ENCODE peak calls at places on chromosomes 6 and 20, in five cellular contexts. L, M, Q, G and X are unnamed samples.

GRCh38 chr6:150183105-150183504 is 40.3 kb downstream of the PPP1R14C start:
- DNase-seq in L (no peak), M (no peak), Q (no peak), G (no peak), X (no peak)

GRCh38 chr6:168374051-168374502 is 54.5 kb upstream of the DACT2 start:
- DNase-seq in L (peak), M (no peak), Q (no peak), G (no peak), X (no peak)

GRCh38 chr6:138103876-138104275 is 3.3 kb downstream of the PERP start:
- DNase-seq in L (no peak), M (no peak), Q (no peak), G (no peak), X (no peak)

GRCh38 chr6:111477481-111477938 is 5.5 kb downstream of the REV3L start:
- DNase-seq in L (no peak), M (no peak), Q (no peak), G (no peak), X (no peak)

GRCh38 chr6:1297746-1298145 is 14.2 kb upstream of the FOXQ1 start:
- DNase-seq in L (no peak), M (no peak), Q (no peak), G (no peak), X (no peak)

GRCh38 chr6:163113358-163113962 is 301.1 kb upstream of the QKI start:
- DNase-seq in L (no peak), M (no peak), Q (no peak), G (no peak), X (no peak)

GRCh38 chr6:40550096-40550731 is 37.0 kb downstream of the LRFN2 start:
- DNase-seq in L (no peak), M (peak), Q (peak), G (no peak), X (no peak)

GRCh38 chr20:10093087-10093591 is 58.4 kb downstream of the ANKEF1 start:
- DNase-seq in L (no peak), M (no peak), Q (peak), G (no peak), X (peak)

GRCh38 chr6:484729-485111 is 93.2 kb downstream of the IRF4 start:
- DNase-seq in L (no peak), M (no peak), Q (no peak), G (no peak), X (no peak)

GRCh38 chr6:5208039-5208438 is 52.7 kb downstream of the LYRM4 start:
- DNase-seq in L (no peak), M (no peak), Q (no peak), G (no peak), X (no peak)

GRCh38 chr6:133474516-133474915 is 233.4 kb downstream of the EYA4 start:
- DNase-seq in L (no peak), M (no peak), Q (no peak), G (no peak), X (no peak)

GRCh38 chr20:4813076-4813838 is 91.5 kb downstream of the PRND start:
- DNase-seq in L (no peak), M (no peak), Q (no peak), G (no peak), X (no peak)

GRCh38 chr20:31867011-31867410 is 3.3 kb downstream of the DUSP15 start:
- DNase-seq in L (no peak), M (no peak), Q (no peak), G (no peak), X (no peak)

GRCh38 chr6:167122827-167123657 is at the start of gene CCR6:
- DNase-seq in L (no peak), M (peak), Q (no peak), G (no peak), X (no peak)

GRCh38 chr6:141682391-141682790 is 450.3 kb upstream of the GJE1 start:
- DNase-seq in L (no peak), M (no peak), Q (no peak), G (no peak), X (no peak)

GRCh38 chr6:112149719-112150263 is 62.4 kb downstream of the FAM229B start:
- DNase-seq in L (no peak), M (no peak), Q (no peak), G (no peak), X (no peak)

GRCh38 chr6:22368794-22369193 is 72.0 kb upstream of the PRL start:
- DNase-seq in L (no peak), M (no peak), Q (no peak), G (no peak), X (no peak)

GRCh38 chr20:54138427-54138826 is 35.4 kb downstream of the CYP24A1 start:
- DNase-seq in L (no peak), M (no peak), Q (no peak), G (no peak), X (no peak)

GRCh38 chr6:12545837-12546658 is 170.5 kb upstream of the PHACTR1 start:
- DNase-seq in L (no peak), M (no peak), Q (peak), G (no peak), X (peak)

GRCh38 chr6:161186173-161186769 is 87.6 kb downstream of the AGPAT4 start:
- DNase-seq in L (no peak), M (no peak), Q (peak), G (no peak), X (peak)

GRCh38 chr20:37886851-37887297 is 16.1 kb upstream of the VSTM2L start:
- DNase-seq in L (no peak), M (peak), Q (no peak), G (no peak), X (no peak)

GRCh38 chr6:141484726-141485125 is 648.0 kb upstream of the GJE1 start:
- DNase-seq in L (no peak), M (peak), Q (no peak), G (no peak), X (no peak)

GRCh38 chr6:11271228-11271627 is 38.8 kb upstream of the NEDD9 start:
- DNase-seq in L (no peak), M (no peak), Q (no peak), G (no peak), X (no peak)

GRCh38 chr20:20668639-20669038 is 43.8 kb downstream of the RALGAPA2 start:
- DNase-seq in L (no peak), M (no peak), Q (peak), G (no peak), X (no peak)

GRCh38 chr20:38471245-38471644 is 1.4 kb upstream of the RALGAPB start:
- DNase-seq in L (no peak), M (no peak), Q (no peak), G (no peak), X (no peak)

GRCh38 chr20:20366896-20367680 is 816 bp upstream of the INSM1 start:
- DNase-seq in L (no peak), M (no peak), Q (no peak), G (no peak), X (no peak)

GRCh38 chr20:3777726-3778629 is 3.3 kb downstream of the SPEF1 start:
- DNase-seq in L (peak), M (no peak), Q (peak), G (no peak), X (peak)

GRCh38 chr6:113595921-113596376 is 261.2 kb upstream of the MARCKS start:
- DNase-seq in L (no peak), M (no peak), Q (no peak), G (no peak), X (no peak)

GRCh38 chr20:14673164-14673563 is 335.8 kb upstream of the FLRT3 start:
- DNase-seq in L (no peak), M (no peak), Q (peak), G (no peak), X (no peak)

GRCh38 chr20:5845686-5846651 is 95.8 kb downstream of the SHLD1 start:
- DNase-seq in L (no peak), M (no peak), Q (peak), G (no peak), X (no peak)

GRCh38 chr20:5842465-5842864 is 92.3 kb downstream of the SHLD1 start:
- DNase-seq in L (no peak), M (no peak), Q (no peak), G (no peak), X (no peak)

GRCh38 chr20:5843054-5843731 is 93.0 kb downstream of the SHLD1 start:
- DNase-seq in L (no peak), M (no peak), Q (no peak), G (no peak), X (no peak)

GRCh38 chr20:5841492-5841891 is 91.3 kb downstream of the SHLD1 start:
- DNase-seq in L (no peak), M (no peak), Q (no peak), G (no peak), X (no peak)

DNA sequence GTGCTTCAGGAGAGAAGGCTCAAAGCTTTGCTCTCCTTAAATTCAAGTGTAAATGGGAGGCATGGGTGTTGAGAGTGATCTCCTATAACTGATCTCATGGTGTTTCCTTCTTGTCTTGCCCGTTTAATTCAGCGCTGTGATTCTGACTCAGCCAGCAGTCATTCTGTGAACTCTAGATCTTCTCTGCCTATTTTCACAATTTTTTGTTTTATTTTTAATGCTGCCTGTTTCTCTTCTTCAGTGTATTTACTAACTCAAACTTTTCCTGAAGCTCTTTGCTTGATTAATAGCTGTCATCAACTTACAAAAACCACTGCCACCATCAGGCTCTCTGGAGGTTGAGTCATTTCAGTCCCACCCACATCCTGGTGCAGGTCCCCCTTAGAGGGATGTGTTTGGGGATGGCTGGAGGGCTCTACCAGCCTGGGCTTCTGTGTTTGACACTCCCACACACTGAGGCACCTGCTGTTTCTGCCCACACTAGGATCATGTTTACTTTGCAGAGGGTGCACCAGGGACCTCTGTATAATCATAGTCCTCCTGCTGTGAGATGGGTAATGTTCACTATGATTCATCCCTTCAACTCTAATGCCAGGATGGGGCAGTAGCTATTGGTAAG is 94.0 kb downstream of the SHLD1 start:
- DNase-seq in L (no peak), M (peak), Q (peak), G (no peak), X (peak)
- H3K27ac ChIP-seq in L (no peak), M (no peak), Q (no peak), G (no peak), X (no peak)

DNA sequence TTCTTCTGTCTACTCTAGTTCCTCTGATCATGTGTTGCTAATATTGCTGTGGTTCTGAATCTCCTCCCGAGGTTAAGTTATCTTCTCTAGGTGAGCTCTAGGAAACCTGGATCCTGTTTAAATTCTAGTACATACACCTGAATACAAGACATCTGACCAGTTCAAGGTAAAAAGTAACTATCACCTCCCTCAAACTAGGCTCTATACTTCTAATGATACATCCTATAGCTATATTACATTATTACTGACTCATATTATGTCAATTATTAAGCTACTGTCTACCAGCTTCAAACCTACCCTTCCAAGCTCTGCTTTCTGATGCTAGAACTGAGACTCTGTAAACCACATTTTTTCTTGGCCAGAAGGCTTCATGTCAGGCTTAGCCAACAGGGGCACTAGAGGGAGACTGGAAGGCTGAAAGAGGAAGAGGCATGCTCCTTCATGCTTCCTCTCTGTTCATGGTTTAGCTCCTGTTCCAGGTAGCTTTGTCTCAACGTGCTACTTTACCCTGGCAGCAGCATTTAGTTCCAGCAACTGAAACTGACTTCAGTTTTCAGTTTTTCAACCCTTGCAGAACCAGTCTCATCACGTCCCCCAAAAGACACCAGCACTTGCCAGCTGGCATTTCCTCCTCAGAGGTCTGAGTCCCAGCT is 148.4 kb upstream of the TOP1 start:
- DNase-seq in L (no peak), M (no peak), Q (no peak), G (no peak), X (no peak)
- TF ChIP-seq CTCF in L (no peak), M (no peak), Q (peak), G (no peak), X (no peak)

GRCh38 chr6:50952092-50952932 is 133.6 kb downstream of the TFAP2B start:
- DNase-seq in L (no peak), M (no peak), Q (peak), G (no peak), X (no peak)
- H3K27ac ChIP-seq in L (no peak), M (no peak), Q (no peak), G (peak), X (no peak)

DNA sequence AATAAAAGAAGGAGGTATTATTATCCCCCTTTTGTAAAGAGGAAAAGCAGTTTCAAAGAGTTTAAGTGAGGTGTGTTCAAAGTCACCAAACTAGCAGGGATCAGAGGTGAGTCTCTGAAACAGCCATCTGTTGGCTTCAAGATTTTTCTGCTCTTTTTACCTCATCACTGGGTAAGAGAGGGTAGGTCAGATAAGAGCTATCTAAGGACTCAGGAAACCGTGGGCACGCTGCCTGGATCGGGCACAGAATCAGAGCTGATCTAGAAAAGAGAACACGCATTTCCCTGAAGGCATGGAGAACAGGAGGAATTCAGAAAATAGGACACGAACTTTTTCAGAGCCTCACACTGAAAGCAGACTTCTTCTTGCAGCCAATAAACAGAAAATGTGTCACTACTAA is 65.8 kb upstream of the LY86 start:
- DNase-seq in L (no peak), M (no peak), Q (no peak), G (no peak), X (no peak)
- TF ChIP-seq CTCF in L (no peak), M (no peak), Q (no peak), G (no peak), X (no peak)

DNA sequence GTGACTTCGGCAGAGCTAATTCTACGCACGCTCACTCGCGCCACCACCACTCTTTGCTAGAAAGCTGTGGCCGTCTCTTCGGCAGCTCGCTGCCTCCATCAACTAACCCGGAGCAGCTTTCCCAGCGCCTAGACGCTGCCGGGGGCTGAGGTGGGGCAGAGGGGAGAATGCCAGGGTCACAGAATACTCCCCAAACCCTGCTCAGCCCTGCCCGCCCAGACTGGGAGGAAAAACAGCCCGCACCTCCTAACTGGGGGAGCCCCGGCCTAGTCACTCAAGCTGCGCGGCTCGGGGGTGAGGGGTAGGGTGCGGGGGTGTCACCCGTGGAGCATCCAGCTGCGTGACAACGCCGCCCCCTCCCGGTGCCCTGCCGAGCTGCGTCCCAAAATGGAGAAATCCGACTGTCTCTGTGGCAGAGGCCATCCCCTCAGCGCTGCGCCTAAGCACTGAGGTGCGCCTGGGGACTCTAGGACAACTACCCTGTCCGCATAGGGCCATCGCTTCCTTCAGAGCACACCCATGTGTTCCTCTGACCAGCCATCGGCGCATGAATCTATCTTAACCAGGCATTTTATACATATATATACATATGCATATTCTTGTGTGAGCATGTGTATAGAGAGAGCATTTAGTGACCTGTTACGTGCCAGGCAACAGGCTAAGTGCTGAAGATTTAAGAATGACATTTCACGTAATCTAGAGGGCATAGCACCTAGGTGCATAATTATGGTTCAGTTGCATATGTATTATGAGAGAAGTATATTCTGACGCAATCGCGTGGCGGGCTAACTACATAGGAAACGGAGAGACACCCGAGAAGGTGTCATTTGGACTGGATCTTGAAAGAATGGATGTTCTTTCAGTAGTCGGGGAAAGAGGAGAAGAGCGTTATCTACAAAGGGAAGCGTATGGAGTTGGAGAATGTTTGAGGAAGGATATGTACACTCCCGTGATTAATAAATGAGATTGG is 1.5 kb upstream of the TENT5A start:
- DNase-seq in L (peak), M (peak), Q (peak), G (no peak), X (peak)
- H3K27ac ChIP-seq in L (peak), M (peak), Q (peak), G (no peak), X (peak)

GRCh38 chr20:17775600-17775999 is 75.8 kb downstream of the BANF2 start:
- DNase-seq in L (no peak), M (no peak), Q (no peak), G (no peak), X (no peak)
- TF ChIP-seq CTCF in L (no peak), M (no peak), Q (no peak), G (no peak), X (no peak)